ENCODE peak calls at places on chromosomes 7 and 10, in eight cellular contexts. Z, L, I, C, N, K, H and Y are unnamed samples.

GRCh38 chr10:113326160-113327111 is 226.4 kb upstream of the HABP2 start:
- DNase-seq in C (no peak), Z (peak), L (peak), N (peak), I (peak), K (no peak), H (peak), Y (peak)

GRCh38 chr10:31157125-31157983 is 125.7 kb upstream of the ZNF438 start:
- DNase-seq in L (peak), C (peak), H (peak), I (no peak), Z (peak), N (no peak), K (no peak), Y (peak)

GRCh38 chr7:73738220-73738611 is 386 bp downstream of the ABHD11 start:
- DNase-seq in H (peak), C (peak), K (peak), Z (peak), N (no peak), I (peak), L (peak), Y (peak)

GRCh38 chr10:117320050-117320665 is 55.1 kb downstream of the PDZD8 start:
- DNase-seq in N (no peak), I (no peak), H (peak), Z (peak), C (no peak), K (no peak), L (peak), Y (peak)

GRCh38 chr7:44279731-44280505 is 45.5 kb downstream of the CAMK2B start:
- DNase-seq in H (no peak), C (no peak), I (no peak), N (no peak), K (peak), Z (no peak), L (no peak), Y (no peak)

GRCh38 chr10:55024718-55025117 is 223.7 kb upstream of the PCDH15 start:
- DNase-seq in L (no peak), I (no peak), K (no peak), Z (no peak), N (no peak), C (no peak), H (peak), Y (no peak)

GRCh38 chr10:4131407-4132215 is 346.6 kb upstream of the KLF6 start:
- DNase-seq in N (no peak), C (no peak), Z (peak), I (peak), H (peak), L (peak), K (peak), Y (peak)

GRCh38 chr7:24436131-24436920 is 136.9 kb upstream of the PALS2 start:
- DNase-seq in Z (no peak), C (no peak), K (no peak), H (no peak), N (no peak), I (no peak), L (no peak), Y (no peak)

GRCh38 chr7:158252081-158252836 is 335.4 kb downstream of the PTPRN2 start:
- DNase-seq in H (no peak), N (no peak), Z (no peak), L (no peak), K (peak), I (no peak), C (no peak), Y (no peak)

GRCh38 chr10:79102056-79102874 is 33.5 kb downstream of the ZMIZ1 start:
- DNase-seq in I (peak), C (no peak), Z (peak), H (peak), L (peak), K (no peak), N (peak), Y (peak)

GRCh38 chr7:13336227-13336626 is 648.8 kb downstream of the ARL4A start:
- DNase-seq in K (no peak), C (no peak), Z (peak), L (peak), I (peak), N (no peak), H (peak), Y (peak)

GRCh38 chr10:96368971-96369370 is 10.2 kb upstream of the OPALIN start:
- DNase-seq in H (no peak), N (no peak), L (no peak), Z (no peak), I (no peak), K (no peak), C (no peak), Y (no peak)

GRCh38 chr7:88668591-88668990 is 90.9 kb upstream of the ZNF804B start:
- DNase-seq in I (no peak), K (no peak), Z (no peak), L (no peak), N (no peak), C (no peak), H (no peak), Y (no peak)

GRCh38 chr7:8277394-8277982 is 15.5 kb upstream of the ICA1 start:
- DNase-seq in K (no peak), N (no peak), I (no peak), H (no peak), L (no peak), Z (no peak), C (no peak), Y (peak)

GRCh38 chr7:159159731-159160130 is 15.1 kb upstream of the VIPR2 start:
- DNase-seq in N (no peak), I (no peak), H (no peak), K (no peak), L (no peak), Z (no peak), C (no peak), Y (no peak)

GRCh38 chr7:106895246-106895864 is 30.3 kb downstream of the PIK3CG start:
- DNase-seq in H (no peak), N (no peak), L (no peak), Z (no peak), C (no peak), K (no peak), I (no peak), Y (no peak)

GRCh38 chr7:4797858-4798705 is 22.7 kb downstream of the AP5Z1 start:
- DNase-seq in I (peak), L (peak), Z (peak), H (peak), K (peak), N (no peak), C (peak), Y (peak)

GRCh38 chr10:43029043-43029442 is 47.8 kb upstream of the RET start:
- DNase-seq in Z (no peak), I (no peak), H (no peak), K (no peak), N (no peak), L (no peak), C (no peak), Y (no peak)